ENCODE peak calls at places on chromosomes 1 and 21, in nine cellular contexts. I, A, C, J, G, T, U, Z and Q are unnamed samples.
A peak's percentile ranks its signal among the peaks of the same experiment; 100 is the strongest.

GRCh38 chr1:199157494-199157893 is 518.7 kb downstream of the PTPRC start:
- DNase-seq in I (no peak), A (no peak), C (no peak), J (no peak), G (no peak), T (no peak), U (peak; percentile 3), Z (no peak), Q (no peak)

GRCh38 chr1:165257969-165258459 is 98.5 kb downstream of the LMX1A start:
- DNase-seq in I (peak; percentile 83), A (peak; percentile 82), C (peak; percentile 72), J (no peak), G (no peak), T (peak; percentile 39), U (peak; percentile 65), Z (peak; percentile 79), Q (peak; percentile 51)

GRCh38 chr1:193614817-193615216 is 428.4 kb upstream of the B3GALT2 start:
- DNase-seq in I (no peak), A (no peak), C (no peak), J (no peak), G (no peak), T (no peak), U (peak; percentile 37), Z (no peak), Q (no peak)

GRCh38 chr1:212030936-212031528 is 4.3 kb downstream of the INTS7 start:
- DNase-seq in I (no peak), A (no peak), C (no peak), J (no peak), G (no peak), T (no peak), U (peak; percentile 51), Z (peak; percentile 47), Q (no peak)

GRCh38 chr21:43865471-43866181 is 603 bp downstream of the AGPAT3 start:
- DNase-seq in I (no peak), A (peak; percentile 76), C (peak; percentile 69), J (no peak), G (no peak), T (no peak), U (no peak), Z (peak; percentile 65), Q (peak; percentile 49)

GRCh38 chr1:9845914-9846313 is 22.1 kb upstream of the CLSTN1 start:
- DNase-seq in I (no peak), A (peak; percentile 25), C (no peak), J (no peak), G (no peak), T (no peak), U (no peak), Z (no peak), Q (no peak)

GRCh38 chr1:42936309-42937078 is 22.2 kb downstream of the SLC2A1 start:
- DNase-seq in I (no peak), A (peak; percentile 67), C (peak; percentile 31), J (no peak), G (no peak), T (peak; percentile 19), U (peak; percentile 75), Z (peak; percentile 98), Q (peak; percentile 44)

GRCh38 chr1:75981188-75981897 is 49.1 kb upstream of the ASB17 start:
- DNase-seq in I (no peak), A (no peak), C (no peak), J (no peak), G (no peak), T (no peak), U (no peak), Z (no peak), Q (no peak)

GRCh38 chr1:47230692-47231313 is 1.2 kb downstream of the TAL1 start:
- DNase-seq in I (no peak), A (no peak), C (no peak), J (no peak), G (no peak), T (no peak), U (no peak), Z (peak; percentile 64), Q (no peak)

GRCh38 chr1:1200876-1201810 is 5.2 kb downstream of the TNFRSF18 start:
- DNase-seq in I (no peak), A (peak; percentile 72), C (peak; percentile 49), J (no peak), G (no peak), T (no peak), U (no peak), Z (peak; percentile 79), Q (no peak)

GRCh38 chr1:214455971-214456867 is 95.2 kb downstream of the PTPN14 start:
- DNase-seq in I (no peak), A (no peak), C (no peak), J (no peak), G (no peak), T (no peak), U (no peak), Z (no peak), Q (no peak)

GRCh38 chr1:191174298-191174697 is 696.6 kb upstream of the BRINP3 start:
- DNase-seq in I (no peak), A (no peak), C (no peak), J (no peak), G (no peak), T (no peak), U (no peak), Z (no peak), Q (no peak)

GRCh38 chr1:195754874-195755273 is 853.4 kb downstream of the KCNT2 start:
- DNase-seq in I (no peak), A (no peak), C (no peak), J (no peak), G (no peak), T (no peak), U (no peak), Z (peak; percentile 9), Q (no peak)

GRCh38 chr1:185644531-185644930 is 89.7 kb upstream of the HMCN1 start:
- DNase-seq in I (no peak), A (no peak), C (no peak), J (no peak), G (no peak), T (no peak), U (no peak), Z (no peak), Q (no peak)

GRCh38 chr21:15617968-15618367 is 111.8 kb upstream of the USP25 start:
- DNase-seq in I (no peak), A (no peak), C (no peak), J (no peak), G (no peak), T (no peak), U (no peak), Z (no peak), Q (no peak)

GRCh38 chr21:15625363-15625762 is 104.4 kb upstream of the USP25 start:
- DNase-seq in I (no peak), A (no peak), C (no peak), J (no peak), G (no peak), T (no peak), U (no peak), Z (no peak), Q (no peak)

GRCh38 chr21:15624646-15625045 is 105.1 kb upstream of the USP25 start:
- DNase-seq in I (no peak), A (no peak), C (no peak), J (no peak), G (no peak), T (no peak), U (no peak), Z (no peak), Q (no peak)

GRCh38 chr21:15616864-15617574 is 112.8 kb upstream of the USP25 start:
- DNase-seq in I (no peak), A (no peak), C (no peak), J (no peak), G (no peak), T (no peak), U (no peak), Z (no peak), Q (no peak)

DNA sequence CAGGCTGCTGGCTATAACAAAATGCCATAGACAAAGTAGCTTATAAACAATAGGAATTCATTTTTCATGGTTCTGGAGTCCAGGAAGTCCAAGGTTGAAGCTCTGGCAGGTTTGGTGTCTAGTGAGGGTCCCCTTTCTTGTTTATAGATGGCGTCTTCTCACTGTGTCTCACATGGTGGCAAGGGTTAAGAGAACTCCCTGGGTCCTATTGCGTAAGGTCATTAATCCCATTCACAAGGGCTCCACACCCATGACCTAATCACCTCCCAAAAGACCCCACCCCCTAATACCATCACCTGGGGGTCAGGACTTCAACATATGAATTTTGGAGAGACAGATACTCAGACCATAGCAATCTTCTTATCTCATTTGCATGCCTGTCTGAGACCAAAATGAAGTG is 108.9 kb upstream of the USP25 start:
- DNase-seq in I (no peak), A (no peak), C (no peak), J (no peak), G (no peak), T (no peak), U (no peak), Z (no peak), Q (no peak)
- TF ChIP-seq POLR2A in I (no peak), A (no peak), C (no peak), J (no peak), G (no peak), T (no peak), U (no peak), Z (no peak), Q (no peak)

DNA sequence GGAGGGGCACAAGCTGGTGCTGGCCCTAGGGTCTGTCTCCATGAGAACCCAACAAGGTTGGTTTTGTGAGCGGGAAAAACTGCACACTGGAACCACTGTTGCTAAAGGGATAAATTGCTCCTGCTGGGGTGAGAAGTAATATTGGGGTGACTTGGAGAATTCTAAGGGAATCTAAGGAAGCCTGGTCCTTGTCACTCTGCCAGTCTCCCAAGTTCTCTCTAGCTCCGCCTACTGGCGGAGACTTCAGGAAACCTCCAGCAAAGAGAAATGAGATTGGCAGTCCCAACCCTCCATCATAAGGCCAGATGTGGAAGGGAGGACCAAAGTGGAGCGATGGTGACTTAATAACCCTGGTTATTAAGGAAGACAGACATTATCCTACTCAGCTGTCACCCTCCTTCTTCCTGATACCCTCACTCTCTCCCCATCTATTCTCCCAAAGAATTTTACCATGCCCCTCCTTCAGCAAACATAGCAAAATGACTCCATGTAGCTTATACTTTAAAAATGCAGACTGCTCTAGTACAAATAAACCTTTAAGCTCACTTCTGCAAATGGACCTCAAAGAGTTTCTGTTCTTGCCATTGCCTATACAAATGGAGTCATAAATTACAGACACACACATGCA is 2.7 kb downstream of the LCE1F start:
- DNase-seq in I (no peak), A (no peak), C (no peak), J (no peak), G (no peak), T (no peak), U (peak; percentile 28), Z (peak; percentile 65), Q (no peak)
- TF ChIP-seq CTCF in I (no peak), A (no peak), C (no peak), J (no peak), G (no peak), T (no peak), U (peak; percentile 77), Z (peak; percentile 56), Q (no peak)

GRCh38 chr1:155319536-155319935 is 1.2 kb upstream of the RUSC1 start:
- DNase-seq in I (no peak), A (no peak), C (no peak), J (no peak), G (no peak), T (no peak), U (no peak), Z (no peak), Q (no peak)
- TF ChIP-seq POLR2AphosphoS5 in I (no peak), A (no peak), C (no peak), J (no peak), G (no peak), T (no peak), U (no peak), Z (no peak), Q (no peak)

DNA sequence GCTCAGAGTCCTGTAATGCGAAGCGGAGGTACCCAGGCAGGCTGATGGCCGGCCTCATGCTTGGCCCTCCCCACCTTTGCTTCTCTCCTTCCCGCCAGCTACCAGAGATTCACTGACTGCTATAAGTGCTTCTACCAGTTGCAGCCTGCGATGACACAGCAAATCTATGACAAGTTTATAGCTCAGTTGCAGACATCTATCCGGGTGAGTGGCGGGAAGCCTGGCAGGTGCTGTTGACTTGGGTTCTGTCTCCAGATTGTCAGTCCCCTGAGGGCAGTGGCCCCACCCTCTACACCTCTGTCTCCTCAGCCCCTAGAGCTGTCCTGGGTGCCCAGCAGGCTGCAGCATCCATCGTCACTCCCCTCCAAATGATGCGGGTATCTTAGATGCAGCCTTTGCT is 9.8 kb upstream of the BGLAP start:
- DNase-seq in I (no peak), A (no peak), C (no peak), J (no peak), G (no peak), T (no peak), U (no peak), Z (peak; percentile 68), Q (no peak)
- TF ChIP-seq POLR2A in I (no peak), A (no peak), C (no peak), J (no peak), G (no peak), T (no peak), U (no peak), Z (no peak), Q (no peak)